ENCODE peak calls at places on chromosomes 12 and 14, in nine cellular contexts. One of them, this sample, is unnamed.
A peak's percentile ranks its signal among the peaks of the same experiment; 100 is the strongest.

GRCh38 chr12:111578971-111579340 is 20.2 kb downstream of the ATXN2 start:
- DNase-seq in CD8-positive, alpha-beta T cell: no peak
- DNase-seq in uterus: no peak
- DNase-seq in BE2C: no peak
- DNase-seq in PC-3: no peak
- DNase-seq in mucosa of descending colon: no peak
- DNase-seq in gastrocnemius medialis: no peak
- DNase-seq in fibroblast of lung: no peak
- DNase-seq in cardiac muscle cell: no peak
- DNase-seq in this sample: no peak

GRCh38 chr12:61538951-61539350 is 721.3 kb upstream of the USP15 start:
- DNase-seq in CD8-positive, alpha-beta T cell: no peak
- DNase-seq in uterus: no peak
- DNase-seq in BE2C: no peak
- DNase-seq in PC-3: peak; percentile 60
- DNase-seq in mucosa of descending colon: no peak
- DNase-seq in gastrocnemius medialis: no peak
- DNase-seq in fibroblast of lung: peak; percentile 2
- DNase-seq in cardiac muscle cell: no peak
- DNase-seq in this sample: no peak

GRCh38 chr12:62995097-62995496 is 60.1 kb upstream of the PPM1H start:
- DNase-seq in CD8-positive, alpha-beta T cell: no peak
- DNase-seq in uterus: no peak
- DNase-seq in BE2C: no peak
- DNase-seq in PC-3: no peak
- DNase-seq in mucosa of descending colon: no peak
- DNase-seq in gastrocnemius medialis: no peak
- DNase-seq in fibroblast of lung: no peak
- DNase-seq in cardiac muscle cell: no peak
- DNase-seq in this sample: no peak

GRCh38 chr14:37903561-37904191 is 304.0 kb upstream of the SSTR1 start:
- DNase-seq in CD8-positive, alpha-beta T cell: no peak
- DNase-seq in uterus: no peak
- DNase-seq in BE2C: peak; percentile 32
- DNase-seq in PC-3: peak; percentile 83
- DNase-seq in mucosa of descending colon: no peak
- DNase-seq in gastrocnemius medialis: no peak
- DNase-seq in fibroblast of lung: peak; percentile 75
- DNase-seq in cardiac muscle cell: peak; percentile 55
- DNase-seq in this sample: no peak

GRCh38 chr14:24197066-24197465 is 1.8 kb upstream of the TM9SF1 start:
- DNase-seq in CD8-positive, alpha-beta T cell: no peak
- DNase-seq in uterus: no peak
- DNase-seq in BE2C: no peak
- DNase-seq in PC-3: no peak
- DNase-seq in mucosa of descending colon: no peak
- DNase-seq in gastrocnemius medialis: no peak
- DNase-seq in fibroblast of lung: no peak
- DNase-seq in cardiac muscle cell: no peak
- DNase-seq in this sample: no peak

GRCh38 chr12:5434647-5434968 is 2.7 kb downstream of the NTF3 start:
- DNase-seq in CD8-positive, alpha-beta T cell: no peak
- DNase-seq in uterus: no peak
- DNase-seq in BE2C: no peak
- DNase-seq in PC-3: no peak
- DNase-seq in mucosa of descending colon: no peak
- DNase-seq in gastrocnemius medialis: no peak
- DNase-seq in fibroblast of lung: no peak
- DNase-seq in cardiac muscle cell: no peak
- DNase-seq in this sample: no peak

GRCh38 chr12:92434607-92435025 is 268.2 kb upstream of the PLEKHG7 start:
- DNase-seq in CD8-positive, alpha-beta T cell: no peak
- DNase-seq in uterus: no peak
- DNase-seq in BE2C: no peak
- DNase-seq in PC-3: no peak
- DNase-seq in mucosa of descending colon: no peak
- DNase-seq in gastrocnemius medialis: no peak
- DNase-seq in fibroblast of lung: no peak
- DNase-seq in cardiac muscle cell: no peak
- DNase-seq in this sample: no peak

GRCh38 chr12:125145196-125145595 is 80.0 kb downstream of the AACS start:
- DNase-seq in CD8-positive, alpha-beta T cell: no peak
- DNase-seq in uterus: no peak
- DNase-seq in BE2C: no peak
- DNase-seq in PC-3: no peak
- DNase-seq in mucosa of descending colon: no peak
- DNase-seq in gastrocnemius medialis: no peak
- DNase-seq in fibroblast of lung: no peak
- DNase-seq in cardiac muscle cell: no peak
- DNase-seq in this sample: no peak

GRCh38 chr14:57487771-57488170 is 5.9 kb downstream of the CCDC198 start:
- DNase-seq in CD8-positive, alpha-beta T cell: no peak
- DNase-seq in uterus: no peak
- DNase-seq in BE2C: no peak
- DNase-seq in PC-3: peak; percentile 28
- DNase-seq in mucosa of descending colon: no peak
- DNase-seq in gastrocnemius medialis: no peak
- DNase-seq in fibroblast of lung: no peak
- DNase-seq in cardiac muscle cell: no peak
- DNase-seq in this sample: no peak

GRCh38 chr14:53533384-53533975 is 380.4 kb upstream of the DDHD1 start:
- DNase-seq in CD8-positive, alpha-beta T cell: no peak
- DNase-seq in uterus: no peak
- DNase-seq in BE2C: no peak
- DNase-seq in PC-3: no peak
- DNase-seq in mucosa of descending colon: no peak
- DNase-seq in gastrocnemius medialis: no peak
- DNase-seq in fibroblast of lung: no peak
- DNase-seq in cardiac muscle cell: no peak
- DNase-seq in this sample: no peak

GRCh38 chr12:2297004-2297403 is 244.2 kb downstream of the CACNA1C start:
- DNase-seq in CD8-positive, alpha-beta T cell: no peak
- DNase-seq in uterus: no peak
- DNase-seq in BE2C: peak; percentile 32
- DNase-seq in PC-3: no peak
- DNase-seq in mucosa of descending colon: no peak
- DNase-seq in gastrocnemius medialis: no peak
- DNase-seq in fibroblast of lung: no peak
- DNase-seq in cardiac muscle cell: peak; percentile 45
- DNase-seq in this sample: no peak

GRCh38 chr12:101604132-101604531 is 9.4 kb downstream of the MYBPC1 start:
- DNase-seq in CD8-positive, alpha-beta T cell: no peak
- DNase-seq in uterus: no peak
- DNase-seq in BE2C: no peak
- DNase-seq in PC-3: peak; percentile 42
- DNase-seq in mucosa of descending colon: no peak
- DNase-seq in gastrocnemius medialis: no peak
- DNase-seq in fibroblast of lung: no peak
- DNase-seq in cardiac muscle cell: no peak
- DNase-seq in this sample: no peak

GRCh38 chr12:50925342-50925651 is 27.0 kb upstream of the HIGD1C start:
- DNase-seq in CD8-positive, alpha-beta T cell: peak; percentile 23
- DNase-seq in uterus: no peak
- DNase-seq in BE2C: peak; percentile 42
- DNase-seq in PC-3: no peak
- DNase-seq in mucosa of descending colon: no peak
- DNase-seq in gastrocnemius medialis: no peak
- DNase-seq in fibroblast of lung: no peak
- DNase-seq in cardiac muscle cell: no peak
- DNase-seq in this sample: no peak

GRCh38 chr12:47881041-47881440 is 23.8 kb downstream of the VDR start:
- DNase-seq in CD8-positive, alpha-beta T cell: no peak
- DNase-seq in uterus: no peak
- DNase-seq in BE2C: no peak
- DNase-seq in PC-3: no peak
- DNase-seq in mucosa of descending colon: no peak
- DNase-seq in gastrocnemius medialis: no peak
- DNase-seq in fibroblast of lung: no peak
- DNase-seq in cardiac muscle cell: no peak
- DNase-seq in this sample: no peak

GRCh38 chr12:31732926-31733548 is 4.2 kb upstream of the AMN1 start:
- DNase-seq in CD8-positive, alpha-beta T cell: no peak
- DNase-seq in uterus: no peak
- DNase-seq in BE2C: no peak
- DNase-seq in PC-3: peak; percentile 91
- DNase-seq in mucosa of descending colon: no peak
- DNase-seq in gastrocnemius medialis: no peak
- DNase-seq in fibroblast of lung: peak; percentile 65
- DNase-seq in cardiac muscle cell: no peak
- DNase-seq in this sample: no peak

GRCh38 chr12:110860833-110861291 is 14.1 kb downstream of the CCDC63 start:
- DNase-seq in CD8-positive, alpha-beta T cell: no peak
- DNase-seq in uterus: no peak
- DNase-seq in BE2C: no peak
- DNase-seq in PC-3: no peak
- DNase-seq in mucosa of descending colon: no peak
- DNase-seq in gastrocnemius medialis: no peak
- DNase-seq in fibroblast of lung: no peak
- DNase-seq in cardiac muscle cell: no peak
- DNase-seq in this sample: no peak

GRCh38 chr12:62886796-62887195 is 48.2 kb downstream of the PPM1H start:
- DNase-seq in CD8-positive, alpha-beta T cell: no peak
- DNase-seq in uterus: no peak
- DNase-seq in BE2C: no peak
- DNase-seq in PC-3: no peak
- DNase-seq in mucosa of descending colon: no peak
- DNase-seq in gastrocnemius medialis: no peak
- DNase-seq in fibroblast of lung: no peak
- DNase-seq in cardiac muscle cell: no peak
- DNase-seq in this sample: no peak

GRCh38 chr14:87869619-87870583 is 123.1 kb downstream of the GALC start:
- DNase-seq in CD8-positive, alpha-beta T cell: no peak
- DNase-seq in uterus: no peak
- DNase-seq in BE2C: no peak
- DNase-seq in PC-3: peak; percentile 60
- DNase-seq in mucosa of descending colon: no peak
- DNase-seq in gastrocnemius medialis: no peak
- DNase-seq in fibroblast of lung: peak; percentile 4
- DNase-seq in cardiac muscle cell: no peak
- DNase-seq in this sample: no peak

GRCh38 chr12:95304673-95305198 is 87.1 kb downstream of the VEZT start:
- DNase-seq in CD8-positive, alpha-beta T cell: no peak
- DNase-seq in uterus: no peak
- DNase-seq in BE2C: no peak
- DNase-seq in PC-3: peak; percentile 42
- DNase-seq in mucosa of descending colon: no peak
- DNase-seq in gastrocnemius medialis: no peak
- DNase-seq in fibroblast of lung: peak; percentile 59
- DNase-seq in cardiac muscle cell: no peak
- DNase-seq in this sample: no peak

GRCh38 chr14:19911114-19911513 is 9.3 kb upstream of the OR4K5 start:
- DNase-seq in CD8-positive, alpha-beta T cell: no peak
- DNase-seq in uterus: no peak
- DNase-seq in BE2C: no peak
- DNase-seq in PC-3: no peak
- DNase-seq in mucosa of descending colon: no peak
- DNase-seq in gastrocnemius medialis: no peak
- DNase-seq in fibroblast of lung: no peak
- DNase-seq in cardiac muscle cell: no peak
- DNase-seq in this sample: no peak
- H3K9me3 ChIP-seq in CD8-positive, alpha-beta T cell: no peaks in the 10 kb centered on the region
- H3K9me3 ChIP-seq in uterus: no peaks in the 10 kb centered on the region
- H3K9me3 ChIP-seq in BE2C: no peaks in the 10 kb centered on the region
- H3K9me3 ChIP-seq in PC-3: no peaks in the 10 kb centered on the region
- H3K9me3 ChIP-seq in mucosa of descending colon: peaks cover 59% of the 10 kb centered on the region
- H3K9me3 ChIP-seq in gastrocnemius medialis: no peaks in the 10 kb centered on the region
- H3K9me3 ChIP-seq in fibroblast of lung: no peaks in the 10 kb centered on the region
- H3K9me3 ChIP-seq in cardiac muscle cell: no peaks in the 10 kb centered on the region
- H3K9me3 ChIP-seq in this sample: peaks cover 4% of the 10 kb centered on the region

GRCh38 chr14:106686533-106686932 is 1160.2 kb downstream of the TMEM121 start:
- DNase-seq in CD8-positive, alpha-beta T cell: no peak
- DNase-seq in uterus: no peak
- DNase-seq in BE2C: no peak
- DNase-seq in PC-3: no peak
- DNase-seq in mucosa of descending colon: no peak
- DNase-seq in gastrocnemius medialis: no peak
- DNase-seq in fibroblast of lung: no peak
- DNase-seq in cardiac muscle cell: no peak
- DNase-seq in this sample: no peak
- H3K4me1 ChIP-seq in CD8-positive, alpha-beta T cell: no peaks in the 10 kb centered on the region
- H3K4me1 ChIP-seq in uterus: no peaks in the 10 kb centered on the region
- H3K4me1 ChIP-seq in BE2C: no peaks in the 10 kb centered on the region
- H3K4me1 ChIP-seq in PC-3: no peaks in the 10 kb centered on the region
- H3K4me1 ChIP-seq in mucosa of descending colon: no peaks in the 10 kb centered on the region
- H3K4me1 ChIP-seq in gastrocnemius medialis: no peaks in the 10 kb centered on the region
- H3K4me1 ChIP-seq in fibroblast of lung: no peaks in the 10 kb centered on the region
- H3K4me1 ChIP-seq in cardiac muscle cell: no peaks in the 10 kb centered on the region
- H3K4me1 ChIP-seq in this sample: no peaks in the 10 kb centered on the region

GRCh38 chr14:75996488-75996887 is 10.9 kb downstream of the IFT43 start:
- DNase-seq in CD8-positive, alpha-beta T cell: no peak
- DNase-seq in uterus: no peak
- DNase-seq in BE2C: no peak
- DNase-seq in PC-3: no peak
- DNase-seq in mucosa of descending colon: no peak
- DNase-seq in gastrocnemius medialis: no peak
- DNase-seq in fibroblast of lung: no peak
- DNase-seq in cardiac muscle cell: no peak
- DNase-seq in this sample: no peak

GRCh38 chr14:75991753-75992152 is 6.2 kb downstream of the IFT43 start:
- DNase-seq in CD8-positive, alpha-beta T cell: no peak
- DNase-seq in uterus: no peak
- DNase-seq in BE2C: no peak
- DNase-seq in PC-3: no peak
- DNase-seq in mucosa of descending colon: no peak
- DNase-seq in gastrocnemius medialis: no peak
- DNase-seq in fibroblast of lung: no peak
- DNase-seq in cardiac muscle cell: no peak
- DNase-seq in this sample: no peak

GRCh38 chr14:75990297-75990696 is 4.7 kb downstream of the IFT43 start:
- DNase-seq in CD8-positive, alpha-beta T cell: no peak
- DNase-seq in uterus: no peak
- DNase-seq in BE2C: no peak
- DNase-seq in PC-3: no peak
- DNase-seq in mucosa of descending colon: no peak
- DNase-seq in gastrocnemius medialis: no peak
- DNase-seq in fibroblast of lung: no peak
- DNase-seq in cardiac muscle cell: no peak
- DNase-seq in this sample: no peak

GRCh38 chr14:75995372-75996041 is 9.9 kb downstream of the IFT43 start:
- DNase-seq in CD8-positive, alpha-beta T cell: no peak
- DNase-seq in uterus: peak; percentile 76
- DNase-seq in BE2C: no peak
- DNase-seq in PC-3: no peak
- DNase-seq in mucosa of descending colon: no peak
- DNase-seq in gastrocnemius medialis: peak; percentile 67
- DNase-seq in fibroblast of lung: peak; percentile 85
- DNase-seq in cardiac muscle cell: no peak
- DNase-seq in this sample: no peak

GRCh38 chr14:75993567-75994041 is 8.0 kb downstream of the IFT43 start:
- DNase-seq in CD8-positive, alpha-beta T cell: no peak
- DNase-seq in uterus: no peak
- DNase-seq in BE2C: peak; percentile 15
- DNase-seq in PC-3: no peak
- DNase-seq in mucosa of descending colon: no peak
- DNase-seq in gastrocnemius medialis: no peak
- DNase-seq in fibroblast of lung: no peak
- DNase-seq in cardiac muscle cell: no peak
- DNase-seq in this sample: no peak
- TF ChIP-seq CTCF in CD8-positive, alpha-beta T cell: no peak
- TF ChIP-seq CTCF in uterus: no peak
- TF ChIP-seq CTCF in BE2C: peak; percentile 41
- TF ChIP-seq CTCF in PC-3: no peak
- TF ChIP-seq CTCF in mucosa of descending colon: no peak
- TF ChIP-seq CTCF in gastrocnemius medialis: no peak
- TF ChIP-seq CTCF in fibroblast of lung: no peak
- TF ChIP-seq CTCF in cardiac muscle cell: no peak
- TF ChIP-seq CTCF in this sample: no peak

GRCh38 chr12:19971881-19972280 is 396.5 kb upstream of the PDE3A start:
- DNase-seq in CD8-positive, alpha-beta T cell: no peak
- DNase-seq in uterus: no peak
- DNase-seq in BE2C: no peak
- DNase-seq in PC-3: no peak
- DNase-seq in mucosa of descending colon: no peak
- DNase-seq in gastrocnemius medialis: no peak
- DNase-seq in fibroblast of lung: no peak
- DNase-seq in cardiac muscle cell: no peak
- DNase-seq in this sample: no peak
- H3K9me3 ChIP-seq in CD8-positive, alpha-beta T cell: no peaks in the 10 kb centered on the region
- H3K9me3 ChIP-seq in uterus: no peaks in the 10 kb centered on the region
- H3K9me3 ChIP-seq in BE2C: no peaks in the 10 kb centered on the region
- H3K9me3 ChIP-seq in PC-3: no peaks in the 10 kb centered on the region
- H3K9me3 ChIP-seq in mucosa of descending colon: no peaks in the 10 kb centered on the region
- H3K9me3 ChIP-seq in gastrocnemius medialis: no peaks in the 10 kb centered on the region
- H3K9me3 ChIP-seq in fibroblast of lung: no peaks in the 10 kb centered on the region
- H3K9me3 ChIP-seq in cardiac muscle cell: no peaks in the 10 kb centered on the region
- H3K9me3 ChIP-seq in this sample: no peaks in the 10 kb centered on the region